ENCODE peak calls at places on chromosomes 13 and 19, in seven cellular contexts. U is HCT116, V is omental fat pad, F is cardiac muscle cell, E is tibial nerve, S is PC-3, A is brain microvascular endothelial cell. Z is an unnamed sample.

GRCh38 chr19:57537953-57538547 is 10.9 kb downstream of the ZNF549 start:
- DNase-seq in E (no peak), F (no peak), V (no peak), U (no peak), A (no peak), S (no peak), Z (no peak)

GRCh38 chr19:1082165-1082927 is 12.8 kb downstream of the POLR2E start:
- DNase-seq in V (no peak), E (no peak), A (no peak), S (peak), F (peak), U (peak), Z (peak)

GRCh38 chr13:25990801-25991200 is 61.0 kb downstream of the SHISA2 start:
- DNase-seq in S (no peak), U (no peak), E (no peak), A (peak), F (peak), V (no peak), Z (no peak)

GRCh38 chr19:44055870-44056269 is 4.0 kb downstream of the ZNF223 start:
- DNase-seq in F (no peak), V (no peak), A (no peak), S (no peak), E (no peak), U (no peak), Z (no peak)

GRCh38 chr19:33407716-33408115 is 34.2 kb downstream of the CEBPG start:
- DNase-seq in V (no peak), U (no peak), A (no peak), F (no peak), E (no peak), S (no peak), Z (no peak)

GRCh38 chr19:10568444-10568825 is 344 bp downstream of the CDKN2D start:
- DNase-seq in A (no peak), E (no peak), F (no peak), S (peak), U (no peak), V (no peak), Z (peak)

GRCh38 chr13:102400619-102401125 is 1.2 kb downstream of the FGF14 start:
- DNase-seq in E (no peak), S (no peak), V (no peak), F (no peak), U (no peak), A (no peak), Z (no peak)

GRCh38 chr19:3682286-3682685 is 18.0 kb downstream of the PIP5K1C start:
- DNase-seq in E (no peak), V (no peak), F (no peak), A (no peak), S (no peak), U (no peak), Z (no peak)

GRCh38 chr13:109610517-109610916 is 175.9 kb downstream of the IRS2 start:
- DNase-seq in V (no peak), E (peak), F (peak), A (no peak), U (peak), S (peak), Z (peak)

GRCh38 chr13:53382008-53382407 is 353.4 kb downstream of the OLFM4 start:
- DNase-seq in U (no peak), S (no peak), A (no peak), E (no peak), F (peak), V (no peak), Z (no peak)

DNA sequence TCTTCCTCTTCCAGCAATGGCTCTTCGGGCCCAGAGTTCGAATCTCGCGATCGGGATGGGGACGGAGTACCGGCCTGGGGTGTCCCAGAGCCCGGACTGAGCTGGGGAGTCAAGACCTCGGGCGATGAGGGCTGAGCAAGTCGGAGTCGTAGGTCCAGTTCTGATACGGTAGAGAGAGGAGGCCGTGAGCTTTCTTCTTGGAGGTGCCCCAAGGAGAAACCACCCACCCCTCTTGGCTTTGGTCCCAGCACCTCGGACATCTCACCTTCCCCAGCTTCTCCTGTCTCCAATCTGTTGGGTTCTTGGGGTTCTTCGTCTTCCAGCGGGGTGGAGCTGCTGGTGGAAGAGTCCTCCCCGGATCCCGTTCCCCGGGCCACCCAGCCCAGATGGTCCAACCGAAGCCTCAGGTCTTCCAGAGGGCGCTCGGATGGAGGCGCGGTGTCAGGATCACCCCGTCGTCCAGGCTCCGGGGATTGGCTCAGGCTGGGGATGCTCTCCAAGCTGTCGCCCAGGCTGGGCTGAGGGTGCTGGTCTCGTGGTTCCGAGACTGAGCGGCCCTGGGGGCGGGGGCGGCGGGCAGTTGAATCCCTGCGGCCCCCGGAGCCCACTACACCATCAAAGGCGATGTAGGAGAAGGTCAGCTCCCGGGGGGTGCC is 2.5 kb downstream of the RTN2 start:
- DNase-seq in E (no peak), F (no peak), S (no peak), V (no peak), A (no peak), U (no peak), Z (no peak)
- TF ChIP-seq CTCF in E (no peak), F (no peak), S (no peak), V (no peak), A (no peak), U (no peak), Z (no peak)

GRCh38 chr13:24746618-24747247 is 17.2 kb upstream of the RNF17 start:
- DNase-seq in F (peak), V (no peak), A (no peak), E (no peak), U (no peak), S (no peak), Z (no peak)
- TF ChIP-seq CTCF in F (peak), V (no peak), A (peak), E (no peak), U (no peak), S (no peak), Z (no peak)

DNA sequence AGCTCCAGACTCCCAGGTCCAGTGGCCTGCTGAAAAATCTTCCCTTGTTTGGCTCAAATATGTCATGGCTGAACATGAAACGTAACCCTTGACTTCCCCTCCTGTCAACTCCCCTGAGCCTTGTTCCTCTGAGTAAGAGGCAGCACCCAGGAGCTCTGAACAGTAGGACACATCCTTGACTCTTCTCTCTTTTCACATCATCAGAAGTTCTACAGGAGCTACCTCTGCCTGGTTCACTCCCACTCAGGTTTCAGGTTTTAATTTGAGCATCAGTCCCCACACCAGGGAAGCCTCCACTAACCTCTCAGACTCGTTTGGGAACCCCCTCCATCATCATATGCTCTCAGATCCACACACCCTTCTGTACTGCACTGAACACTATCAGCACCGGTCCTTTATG is 30.3 kb downstream of the ZNF823 start:
- DNase-seq in V (no peak), F (no peak), U (no peak), S (no peak), A (no peak), E (no peak), Z (no peak)
- TF ChIP-seq CTCF in V (no peak), F (no peak), U (no peak), S (no peak), A (no peak), E (no peak), Z (no peak)

GRCh38 chr19:18849838-18850400 is 18.2 kb downstream of the UPF1 start:
- DNase-seq in F (no peak), A (no peak), E (no peak), S (no peak), V (no peak), U (no peak), Z (no peak)

GRCh38 chr19:18845961-18846360 is 14.2 kb downstream of the UPF1 start:
- DNase-seq in U (no peak), S (no peak), V (no peak), A (no peak), E (no peak), F (no peak), Z (no peak)

GRCh38 chr19:18846862-18847515 is 15.2 kb downstream of the UPF1 start:
- DNase-seq in F (peak), A (peak), S (peak), V (peak), U (no peak), E (peak), Z (peak)

GRCh38 chr19:18848860-18849661 is 17.3 kb downstream of the UPF1 start:
- DNase-seq in F (no peak), S (no peak), A (peak), U (no peak), V (no peak), E (peak), Z (peak)

GRCh38 chr19:18847516-18848463 is 16.0 kb downstream of the UPF1 start:
- DNase-seq in F (no peak), E (peak), V (no peak), S (no peak), U (no peak), A (no peak), Z (no peak)
- TF ChIP-seq CTCF in F (no peak), E (peak), V (no peak), S (peak), U (no peak), A (no peak), Z (no peak)

Z was measured in transverse colon.